ENCODE peak calls at places on chromosome 5, in seven cellular contexts. R, E, H, Y, L, N and G are unnamed samples. For H3K4me1, the result is how much of the 10 kb centered on the place peaks cover.

GRCh38 chr5:152883061-152883460 is 478.0 kb upstream of the NMUR2 start:
- DNase-seq in R (no peak), E (no peak), H (no peak), Y (no peak), L (no peak), N (no peak), G (no peak)

GRCh38 chr5:10360686-10361085 is 7.2 kb downstream of the MARCHF6 start:
- DNase-seq in R (no peak), E (no peak), H (no peak), Y (no peak), L (no peak), N (no peak), G (no peak)

GRCh38 chr5:167229751-167230150 is 1061.7 kb upstream of the WWC1 start:
- DNase-seq in R (no peak), E (no peak), H (no peak), Y (no peak), L (no peak), N (no peak), G (no peak)

GRCh38 chr5:96070625-96071246 is 109.1 kb upstream of the ELL2 start:
- DNase-seq in R (no peak), E (no peak), H (no peak), Y (no peak), L (no peak), N (peak), G (no peak)

GRCh38 chr5:149141957-149142851 is 911 bp downstream of the ABLIM3 start:
- DNase-seq in R (peak), E (peak), H (peak), Y (peak), L (no peak), N (no peak), G (no peak)

GRCh38 chr5:105943119-105943518 is 1727.6 kb downstream of the EFNA5 start:
- DNase-seq in R (no peak), E (no peak), H (no peak), Y (no peak), L (no peak), N (no peak), G (no peak)

GRCh38 chr5:177404641-177405134 is 4.2 kb upstream of the PFN3 start:
- DNase-seq in R (no peak), E (no peak), H (no peak), Y (no peak), L (no peak), N (no peak), G (no peak)

GRCh38 chr5:78530342-78531096 is 118.1 kb downstream of the LHFPL2 start:
- DNase-seq in R (no peak), E (peak), H (no peak), Y (peak), L (no peak), N (no peak), G (peak)

GRCh38 chr5:149217096-149217801 is 54.4 kb upstream of the AFAP1L1 start:
- DNase-seq in R (no peak), E (no peak), H (no peak), Y (no peak), L (no peak), N (no peak), G (no peak)

DNA sequence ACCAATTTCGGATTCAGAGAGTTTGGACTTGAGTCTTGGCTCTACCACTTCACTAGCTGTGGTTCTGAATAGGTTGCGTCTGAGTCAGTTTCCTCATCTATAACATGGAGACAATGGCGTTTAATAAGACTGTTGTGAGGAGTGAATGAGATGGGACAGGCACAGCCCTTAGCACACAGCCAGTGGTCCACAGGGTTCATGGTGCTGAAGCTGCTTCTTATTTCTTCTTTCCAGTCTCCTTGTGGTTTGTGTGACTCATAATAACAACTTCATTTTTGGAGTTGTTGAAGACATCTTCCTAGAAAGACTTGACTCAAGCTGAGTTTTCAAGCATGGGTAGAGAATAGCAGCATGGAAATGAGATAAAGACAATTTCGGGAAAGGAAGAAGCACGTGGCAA is 172.6 kb upstream of the PPP2R2B start:
- DNase-seq in R (no peak), E (peak), H (no peak), Y (peak), L (no peak), N (no peak), G (no peak)
- TF ChIP-seq EZH2 in R (no peak), E (no peak), H (no peak), Y (no peak), L (no peak), N (no peak), G (no peak)

GRCh38 chr5:1337490-1338195 is 7.3 kb downstream of the CLPTM1L start:
- DNase-seq in R (no peak), E (no peak), H (no peak), Y (no peak), L (no peak), N (no peak), G (no peak)
- H3K4me1 ChIP-seq in R (under half), E (under half), H (under half), Y (under half), L (under half), N (half or more), G (under half)

DNA sequence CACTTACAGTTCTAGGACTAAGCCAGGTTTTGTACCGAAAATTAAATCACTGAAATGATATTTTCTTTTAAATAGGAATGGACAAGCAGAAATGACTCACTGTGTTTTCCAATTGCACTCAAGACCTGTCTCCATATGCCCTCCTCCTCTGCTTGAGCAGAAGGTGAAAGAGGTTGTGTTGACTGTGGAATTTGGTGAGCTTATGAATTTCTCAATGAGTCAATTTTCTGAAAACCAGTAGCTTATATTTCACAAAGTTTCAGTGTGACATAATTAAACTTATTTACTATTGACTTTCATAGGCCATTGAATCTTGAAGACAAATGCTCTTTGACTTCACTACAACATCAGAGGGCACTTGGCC is 249.9 kb downstream of the NPR3 start:
- DNase-seq in R (no peak), E (peak), H (no peak), Y (peak), L (no peak), N (no peak), G (no peak)
- TF ChIP-seq EZH2phosphoT487 in R (no peak), E (no peak), H (no peak), Y (no peak), L (no peak), N (no peak), G (no peak)

DNA sequence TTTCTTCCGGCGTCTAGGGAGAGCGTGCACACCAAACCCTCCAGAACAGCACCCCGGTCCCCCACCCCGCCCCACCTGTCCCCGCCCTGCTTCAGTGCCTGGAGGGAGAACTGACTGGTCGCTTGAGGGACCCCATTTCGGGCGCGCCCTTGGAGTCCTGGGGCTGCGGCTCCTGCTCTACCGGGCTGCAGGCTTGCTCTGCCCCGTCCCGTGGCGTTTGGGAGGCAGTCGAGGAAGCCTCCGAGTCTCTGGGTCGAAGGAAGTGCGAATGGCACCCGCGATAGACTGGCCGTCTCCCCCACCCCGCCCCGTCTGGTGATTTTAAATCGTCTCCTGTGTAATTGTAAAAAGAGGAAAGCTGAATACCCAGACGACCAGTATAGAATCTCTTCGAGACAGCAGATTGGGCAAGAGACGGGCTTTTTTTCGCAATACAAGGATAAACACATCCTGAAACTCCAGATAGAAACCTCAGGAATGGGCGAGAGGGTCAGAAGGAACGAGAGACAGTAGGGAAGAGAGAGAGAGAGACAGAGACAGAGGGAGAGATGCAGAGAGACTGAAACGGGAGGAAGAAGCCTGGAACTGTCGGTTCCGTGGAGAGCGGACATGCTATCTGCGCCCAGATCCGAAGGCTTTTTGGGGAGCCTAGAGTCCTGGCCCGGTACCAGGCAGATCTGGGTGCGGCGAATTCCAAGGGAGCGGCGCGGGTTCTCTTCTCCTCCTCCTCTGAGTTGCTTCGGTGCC is 9.9 kb downstream of the PRDM6 start:
- DNase-seq in R (peak), E (no peak), H (peak), Y (no peak), L (no peak), N (no peak), G (peak)
- TF ChIP-seq EZH2 in R (peak), E (no peak), H (peak), Y (no peak), L (no peak), N (no peak), G (no peak)

GRCh38 chr5:68371607-68372006 is 156.1 kb downstream of the PIK3R1 start:
- DNase-seq in R (no peak), E (no peak), H (no peak), Y (no peak), L (no peak), N (no peak), G (no peak)
- H3K4me1 ChIP-seq in R (under half), E (under half), H (under half), Y (under half), L (under half), N (under half), G (under half)

GRCh38 chr5:172640822-172641358 is at the start of gene NEURL1B:
- DNase-seq in R (peak), E (peak), H (peak), Y (peak), L (peak), N (peak), G (peak)
- TF ChIP-seq EZH2phosphoT487 in R (no peak), E (no peak), H (no peak), Y (no peak), L (no peak), N (no peak), G (no peak)

GRCh38 chr5:44388504-44389409 is 463 bp downstream of the FGF10 start:
- DNase-seq in R (peak), E (peak), H (peak), Y (no peak), L (no peak), N (no peak), G (peak)
- TF ChIP-seq EZH2 in R (no peak), E (no peak), H (no peak), Y (no peak), L (no peak), N (no peak), G (peak)